ENCODE peak calls at places on chromosomes 7 and 10, in seven cellular contexts. P, A, R, J, Y, C and G are unnamed samples.
A peak's percentile ranks its signal among the peaks of the same experiment; 100 is the strongest.

GRCh38 chr7:131186816-131187215 is 140.9 kb upstream of the MKLN1 start:
- DNase-seq in C (no peak), J (no peak), P (no peak), R (no peak), A (no peak), Y (no peak), G (no peak)

GRCh38 chr7:159147246-159147645 is 2.6 kb upstream of the VIPR2 start:
- DNase-seq in Y (peak; percentile 57), R (no peak), C (no peak), J (no peak), A (no peak), P (no peak), G (peak; percentile 72)

GRCh38 chr7:81299272-81299671 is 380.4 kb upstream of the SEMA3C start:
- DNase-seq in P (peak; percentile 98), Y (no peak), R (no peak), A (no peak), J (no peak), C (no peak), G (no peak)

GRCh38 chr7:11709240-11709639 is 122.8 kb downstream of the THSD7A start:
- DNase-seq in R (no peak), A (no peak), C (no peak), P (peak; percentile 35), Y (no peak), J (no peak), G (no peak)

GRCh38 chr7:79454325-79454960 is 976 bp upstream of the MAGI2 start:
- DNase-seq in P (peak; percentile 49), R (no peak), J (no peak), C (no peak), A (no peak), Y (no peak), G (no peak)

GRCh38 chr10:132916421-132916841 is 25.9 kb downstream of the CFAP46 start:
- DNase-seq in R (no peak), Y (no peak), A (no peak), P (no peak), C (no peak), J (no peak), G (no peak)

GRCh38 chr10:49000437-49001398 is 61.1 kb upstream of the LRRC18 start:
- DNase-seq in C (no peak), P (no peak), R (no peak), Y (peak; percentile 46), A (no peak), J (no peak), G (no peak)

GRCh38 chr10:35564276-35564982 is 40.7 kb upstream of the GJD4 start:
- DNase-seq in A (peak; percentile 8), C (no peak), Y (peak; percentile 76), P (peak; percentile 58), R (no peak), J (no peak), G (no peak)

GRCh38 chr7:6273380-6273837 is 985 bp upstream of the CYTH3 start:
- DNase-seq in R (no peak), Y (no peak), J (no peak), P (no peak), A (no peak), C (no peak), G (no peak)

GRCh38 chr10:128084364-128084763 is 41.9 kb downstream of the MKI67 start:
- DNase-seq in J (no peak), Y (no peak), C (no peak), R (no peak), A (no peak), P (no peak), G (no peak)

GRCh38 chr7:55074008-55074499 is 55.2 kb downstream of the EGFR start:
- DNase-seq in A (no peak), C (no peak), P (peak; percentile 93), Y (peak; percentile 88), J (peak; percentile 77), R (no peak), G (no peak)

GRCh38 chr10:119257894-119258293 is 50.5 kb downstream of the GRK5 start:
- DNase-seq in A (no peak), P (no peak), J (no peak), R (no peak), Y (no peak), C (no peak), G (no peak)

GRCh38 chr10:13400196-13400965 is 52.3 kb upstream of the SEPHS1 start:
- DNase-seq in R (no peak), A (no peak), C (no peak), Y (no peak), J (no peak), P (no peak), G (no peak)

GRCh38 chr10:132075909-132076577 is 10.3 kb downstream of the JAKMIP3 start:
- DNase-seq in P (no peak), A (no peak), C (no peak), Y (no peak), R (no peak), J (no peak), G (no peak)

GRCh38 chr7:87886875-87887274 is 10.6 kb downstream of the DBF4 start:
- DNase-seq in A (peak; percentile 50), J (peak; percentile 5), R (no peak), C (peak; percentile 32), P (peak; percentile 55), Y (no peak), G (no peak)

GRCh38 chr7:5428470-5429252 is 5.0 kb upstream of the TNRC18 start:
- DNase-seq in C (peak; percentile 86), A (peak; percentile 75), Y (no peak), P (peak; percentile 89), J (no peak), R (no peak), G (no peak)

GRCh38 chr10:52701647-52702046 is 70.9 kb downstream of the MBL2 start:
- DNase-seq in R (no peak), P (no peak), A (no peak), C (no peak), Y (no peak), J (no peak), G (no peak)

GRCh38 chr7:39415091-39415820 is 150.9 kb upstream of the YAE1 start:
- DNase-seq in Y (no peak), C (no peak), A (no peak), P (no peak), J (no peak), R (no peak), G (no peak)

GRCh38 chr10:88401671-88402347 is 181.3 kb downstream of the RNLS start:
- DNase-seq in R (no peak), P (peak; percentile 46), Y (no peak), C (no peak), A (no peak), J (no peak), G (no peak)